ENCODE peak calls at places on chromosomes 7 and 10, in seven cellular contexts. Q is pancreas; E is amniotic stem cell; J is fibroblast of pulmonary artery; V is globus pallidus; F is Peyer's patch; B is stimulated activated CD4-positive, alpha-beta T cell treated with anti-CD3 and anti-CD28 coated beads, Interleukin-4, amount 100 ng/mL, for 1 hour. I is an unnamed sample.

GRCh38 chr7:12609556-12609955 is 39.0 kb downstream of the SCIN start:
- DNase-seq in Q (no peak), E (no peak), J (no peak), V (no peak), F (no peak), B (no peak), I (no peak)

GRCh38 chr7:37234928-37235327 is 213.7 kb downstream of the ELMO1 start:
- DNase-seq in Q (no peak), E (no peak), J (peak), V (peak), F (no peak), B (no peak), I (peak)

GRCh38 chr10:107104026-107104652 is 60.4 kb downstream of the SORCS1 start:
- DNase-seq in Q (no peak), E (no peak), J (no peak), V (no peak), F (no peak), B (no peak), I (no peak)

GRCh38 chr10:70782401-70783055 is 2.6 kb downstream of the TBATA start:
- DNase-seq in Q (no peak), E (no peak), J (no peak), V (no peak), F (no peak), B (no peak), I (no peak)

GRCh38 chr10:44369851-44370250 is 15.0 kb downstream of the CXCL12 start:
- DNase-seq in Q (no peak), E (no peak), J (no peak), V (no peak), F (no peak), B (no peak), I (no peak)

GRCh38 chr7:139582671-139583155 is 59.2 kb downstream of the CLEC2L start:
- DNase-seq in Q (no peak), E (no peak), J (no peak), V (no peak), F (no peak), B (no peak), I (no peak)

GRCh38 chr7:116501425-116502167 is 2.1 kb downstream of the CAV2 start:
- DNase-seq in Q (no peak), E (no peak), J (no peak), V (no peak), F (no peak), B (no peak), I (no peak)

GRCh38 chr7:138459300-138460175 is 521 bp upstream of the TRIM24 start:
- DNase-seq in Q (no peak), E (peak), J (peak), V (peak), F (no peak), B (peak), I (peak)

GRCh38 chr7:1843921-1844335 is 173.9 kb downstream of the ELFN1 start:
- DNase-seq in Q (no peak), E (no peak), J (no peak), V (no peak), F (peak), B (no peak), I (no peak)

GRCh38 chr7:143002106-143002505 is 24.8 kb downstream of the OR9A2 start:
- DNase-seq in Q (no peak), E (peak), J (peak), V (no peak), F (no peak), B (no peak), I (peak)

GRCh38 chr10:16927536-16927935 is 110.3 kb upstream of the RSU1 start:
- DNase-seq in Q (no peak), E (no peak), J (no peak), V (no peak), F (no peak), B (no peak), I (no peak)

GRCh38 chr10:78224602-78225001 is 190.9 kb downstream of the RPS24 start:
- DNase-seq in Q (no peak), E (no peak), J (no peak), V (no peak), F (no peak), B (no peak), I (no peak)